ENCODE peak calls at places on chromosomes 16 and 17, in five cellular contexts. Y, Q, V, B and L are unnamed samples.

GRCh38 chr17:57948169-57948554 is 7.0 kb downstream of the CUEDC1 start:
- DNase-seq in B (no peak), Q (no peak), V (no peak), Y (no peak), L (no peak)

GRCh38 chr16:9092282-9092962 is 978 bp downstream of the HAPSTR1 start:
- DNase-seq in Y (peak; percentile 47), B (peak; percentile 36), V (peak; percentile 33), Q (no peak), L (no peak)

GRCh38 chr17:68198931-68199836 is 48.7 kb upstream of the AMZ2 start:
- DNase-seq in B (no peak), V (no peak), Y (no peak), Q (no peak), L (no peak)

GRCh38 chr16:76653390-76654026 is 376.3 kb downstream of the CNTNAP4 start:
- DNase-seq in B (no peak), Y (peak; percentile 51), V (no peak), Q (peak; percentile 4), L (no peak)

GRCh38 chr17:38709864-38710602 is 5.0 kb downstream of the MLLT6 start:
- DNase-seq in Y (no peak), Q (no peak), V (no peak), B (no peak), L (no peak)

GRCh38 chr17:5693821-5694220 is 109.5 kb upstream of the NLRP1 start:
- DNase-seq in Y (no peak), V (no peak), Q (no peak), B (no peak), L (no peak)

GRCh38 chr16:74521691-74522090 is 85.2 kb downstream of the GLG1 start:
- DNase-seq in V (no peak), B (no peak), Y (peak; percentile 64), Q (no peak), L (no peak)

GRCh38 chr16:85984211-85984880 is 85.4 kb downstream of the IRF8 start:
- DNase-seq in V (no peak), Y (no peak), Q (no peak), B (no peak), L (no peak)